ENCODE peak calls at places on chromosomes 1 and 21, in four cellular contexts. P is endothelial cell of umbilical vein, Y is GM12891, M is esophagus muscularis mucosa. C is an unnamed sample.

GRCh38 chr1:21068937-21069336 is 107.8 kb downstream of the EIF4G3 start:
- DNase-seq in P (no peak), Y (no peak), M (no peak), C (no peak)

GRCh38 chr1:229381234-229381633 is 38.4 kb upstream of the CCSAP start:
- DNase-seq in P (no peak), Y (no peak), M (no peak), C (no peak)

GRCh38 chr1:203354246-203354645 is 3.3 kb upstream of the FMOD start:
- DNase-seq in P (no peak), Y (no peak), M (no peak), C (no peak)

GRCh38 chr1:209642817-209643216 is 9.4 kb downstream of the LAMB3 start:
- DNase-seq in P (no peak), Y (no peak), M (no peak), C (peak)

GRCh38 chr1:41492341-41492848 is 7.9 kb upstream of the EDN2 start:
- DNase-seq in P (peak), Y (no peak), M (no peak), C (peak)

GRCh38 chr1:87030740-87031400 is 116.4 kb downstream of the HS2ST1 start:
- DNase-seq in P (no peak), Y (no peak), M (no peak), C (no peak)

GRCh38 chr1:93546162-93546863 is 98.4 kb downstream of the FNBP1L start:
- DNase-seq in P (no peak), Y (no peak), M (no peak), C (no peak)

GRCh38 chr1:228141082-228141870 is 1.2 kb downstream of the GUK1 start:
- DNase-seq in P (peak), Y (peak), M (no peak), C (peak)

GRCh38 chr1:89523597-89524368 is 846 bp upstream of the LRRC8B start:
- DNase-seq in P (peak), Y (peak), M (no peak), C (peak)

GRCh38 chr1:199282910-199283309 is 644.1 kb downstream of the PTPRC start:
- DNase-seq in P (peak), Y (no peak), M (no peak), C (no peak)

GRCh38 chr1:215055281-215055935 is 27.1 kb upstream of the KCNK2 start:
- DNase-seq in P (no peak), Y (no peak), M (no peak), C (no peak)

GRCh38 chr1:110756506-110756905 is 81.8 kb upstream of the KCNA3 start:
- DNase-seq in P (no peak), Y (no peak), M (peak), C (no peak)

GRCh38 chr21:44606495-44606894 is 5.4 kb upstream of the KRTAP10-8 start:
- DNase-seq in P (no peak), Y (no peak), M (no peak), C (no peak)

GRCh38 chr1:10701145-10701544 is 95.3 kb downstream of the CASZ1 start:
- DNase-seq in P (no peak), Y (no peak), M (no peak), C (no peak)

GRCh38 chr1:185775505-185775904 is 41.3 kb downstream of the HMCN1 start:
- DNase-seq in P (no peak), Y (no peak), M (no peak), C (no peak)

GRCh38 chr1:153422450-153423068 is 6.2 kb downstream of the S100A7A start:
- DNase-seq in P (peak), Y (peak), M (no peak), C (peak)

DNA sequence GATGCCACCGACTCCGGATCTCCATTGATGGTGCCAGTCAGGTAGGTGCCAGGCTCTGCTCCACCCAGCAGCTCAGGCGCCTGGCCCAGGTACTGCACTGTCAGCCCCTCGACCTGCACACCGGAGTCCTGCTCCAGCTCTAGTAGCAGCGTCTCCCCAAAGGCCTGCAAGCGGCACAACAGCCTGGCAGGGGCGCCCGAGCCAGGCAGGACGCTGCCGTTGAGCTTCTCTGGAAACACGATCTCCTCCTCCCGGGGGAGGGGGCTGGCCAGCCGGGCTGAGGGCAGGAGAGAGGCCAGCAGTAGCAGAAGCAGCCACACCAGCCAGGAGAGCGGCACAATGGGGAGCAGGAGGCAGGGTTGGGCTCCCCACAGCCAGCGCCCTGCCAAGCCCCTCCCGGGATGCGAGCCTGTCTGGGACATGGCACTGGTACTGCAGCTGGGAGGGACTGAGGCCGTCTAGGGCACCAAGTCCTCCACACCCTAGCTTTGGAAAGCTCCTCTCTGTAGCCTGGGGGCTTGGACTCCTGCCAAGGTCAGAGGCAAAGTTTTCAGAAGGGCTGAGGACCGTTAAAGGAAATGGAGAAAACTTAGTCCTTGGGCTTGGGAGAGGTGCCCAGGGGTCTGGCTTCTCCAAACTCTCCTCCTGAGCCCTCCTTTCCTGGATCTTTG is 513 bp downstream of the ADAMTS4 start:
- DNase-seq in P (peak), Y (no peak), M (no peak), C (no peak)
- TF ChIP-seq POLR2AphosphoS5 in P (peak), Y (no peak), M (no peak), C (no peak)

GRCh38 chr1:222892137-222892763 is 77.4 kb downstream of the DISP1 start:
- DNase-seq in P (peak), Y (no peak), M (no peak), C (no peak)
- TF ChIP-seq POLR2AphosphoS5 in P (peak), Y (no peak), M (no peak), C (no peak)

DNA sequence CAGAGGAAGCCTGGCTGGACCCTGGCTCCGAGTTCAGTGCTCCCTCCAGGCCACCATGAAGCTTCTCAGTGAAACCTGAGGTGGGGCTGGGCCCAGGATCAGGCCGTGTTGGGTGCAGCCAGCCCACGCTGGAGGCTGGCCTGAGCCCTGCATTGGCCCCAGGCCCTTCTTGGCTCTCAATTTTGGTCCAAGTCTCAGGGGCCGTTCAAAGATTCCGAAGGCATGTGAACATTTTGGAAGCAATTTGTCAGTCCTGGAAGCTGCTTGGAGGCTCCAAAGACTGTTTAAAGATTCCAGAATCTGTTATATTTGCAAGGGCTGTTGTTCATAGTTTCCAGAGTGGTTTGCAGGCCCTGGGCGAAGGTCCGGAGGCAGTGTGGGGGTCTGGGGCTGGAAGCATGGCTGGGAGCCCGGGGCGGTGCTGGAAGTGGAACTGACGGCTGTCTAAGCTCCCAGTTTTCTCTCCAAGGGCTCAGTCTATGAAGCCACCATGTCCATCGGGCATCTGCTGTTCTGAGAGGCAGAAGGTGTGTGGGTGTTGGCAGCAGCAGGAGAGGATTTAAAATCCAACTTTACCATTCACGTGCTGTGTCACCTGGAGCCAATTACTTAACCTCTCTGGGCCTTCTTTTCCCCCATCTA is 104.9 kb downstream of the EPHB2 start:
- DNase-seq in P (no peak), Y (no peak), M (no peak), C (no peak)
- TF ChIP-seq POLR2AphosphoS5 in P (no peak), Y (no peak), M (no peak), C (no peak)

DNA sequence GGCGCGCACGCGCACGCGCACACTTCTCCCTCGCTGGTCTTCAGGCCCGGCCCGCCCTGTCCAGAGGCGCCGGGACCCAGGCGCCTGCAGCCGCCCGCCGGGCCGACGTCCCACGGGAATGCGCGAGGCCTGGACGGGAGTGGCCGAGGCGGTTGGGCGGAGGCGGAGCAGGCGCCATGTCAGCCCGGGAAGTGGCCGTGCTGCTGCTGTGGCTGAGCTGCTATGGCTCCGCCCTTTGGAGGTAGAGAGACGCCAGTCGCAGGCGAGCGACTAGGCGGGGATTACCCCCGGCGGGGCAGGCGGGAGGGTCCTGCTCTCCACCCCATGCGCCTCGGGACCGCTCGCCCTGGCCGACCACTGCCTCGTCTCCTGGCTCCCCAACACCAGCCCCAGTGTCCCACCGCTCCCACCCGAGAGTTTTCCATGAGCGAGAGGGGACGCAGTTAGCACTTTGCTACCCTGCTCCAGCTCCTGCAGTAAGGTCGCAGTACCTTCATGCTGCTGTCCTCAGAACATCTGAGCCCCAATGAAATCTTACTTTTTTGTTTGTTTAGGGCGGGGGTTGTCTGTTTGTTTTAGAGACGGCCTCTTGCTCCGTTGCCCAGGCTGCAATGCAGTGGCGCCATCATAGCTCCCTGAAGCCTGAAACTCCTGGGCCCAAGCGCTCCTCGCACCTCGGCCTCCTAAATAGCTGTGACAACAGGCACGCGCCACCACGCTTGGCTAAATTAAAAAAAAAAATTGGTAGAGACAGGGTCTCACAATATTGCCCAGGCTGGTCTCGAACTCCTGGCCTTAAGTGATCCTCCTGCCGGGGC is at the start of gene CATSPERE:
- DNase-seq in P (peak), Y (peak), M (peak), C (peak)
- TF ChIP-seq POLR2AphosphoS5 in P (peak), Y (no peak), M (peak), C (peak)

C was measured in transverse colon.